ENCODE peak calls at places on chromosomes 16 and 17, in eight cellular contexts. G is AML-193; T is activated CD4-positive, alpha-beta T cell treated with anti-CD3 and anti-CD28 coated beads, Interleukin-2, amount 50 U/mL, for 4 hours; Y is cardiac fibroblast; D is WTC11; U is GM20000; E is anterior cingulate cortex; P is endodermal cell. X is an unnamed sample.

GRCh38 chr16:2835638-2836493 is 5.8 kb downstream of the ZG16B start:
- DNase-seq in G (no peak), T (no peak), Y (peak), D (no peak), U (no peak), E (no peak), P (peak), X (no peak)

GRCh38 chr17:34547453-34548063 is 31.8 kb upstream of the TMEM132E start:
- DNase-seq in G (no peak), T (no peak), Y (no peak), D (no peak), U (no peak), E (no peak), P (peak), X (no peak)

GRCh38 chr16:68376590-68376989 is 65.8 kb downstream of the PRMT7 start:
- DNase-seq in G (no peak), T (no peak), Y (no peak), D (no peak), U (no peak), E (no peak), P (no peak), X (no peak)

GRCh38 chr17:79977711-79978544 is 57.7 kb downstream of the TBC1D16 start:
- DNase-seq in G (no peak), T (no peak), Y (no peak), D (no peak), U (no peak), E (no peak), P (peak), X (no peak)

GRCh38 chr17:71084219-71084618 is 914.9 kb downstream of the KCNJ2 start:
- DNase-seq in G (peak), T (no peak), Y (peak), D (peak), U (no peak), E (no peak), P (peak), X (no peak)

GRCh38 chr16:11060364-11060763 is 116.0 kb downstream of the CLEC16A start:
- DNase-seq in G (no peak), T (no peak), Y (no peak), D (no peak), U (no peak), E (no peak), P (no peak), X (no peak)

GRCh38 chr16:86227041-86227440 is 283.3 kb upstream of the FOXF1 start:
- DNase-seq in G (no peak), T (no peak), Y (no peak), D (no peak), U (no peak), E (no peak), P (no peak), X (no peak)

GRCh38 chr17:65173951-65174683 is 36.9 kb downstream of the RGS9 start:
- DNase-seq in G (no peak), T (no peak), Y (no peak), D (no peak), U (no peak), E (no peak), P (no peak), X (no peak)

GRCh38 chr17:65850486-65850885 is 289.0 kb upstream of the AXIN2 start:
- DNase-seq in G (no peak), T (no peak), Y (peak), D (no peak), U (peak), E (no peak), P (no peak), X (no peak)

GRCh38 chr17:8155341-8156173 is 3.4 kb upstream of the PER1 start:
- DNase-seq in G (no peak), T (no peak), Y (peak), D (no peak), U (no peak), E (no peak), P (no peak), X (no peak)

GRCh38 chr17:38885728-38886642 is 16.1 kb downstream of the LASP1 start:
- DNase-seq in G (no peak), T (no peak), Y (peak), D (no peak), U (no peak), E (peak), P (peak), X (peak)

GRCh38 chr17:32007463-32008298 is 498 bp downstream of the LRRC37B start:
- DNase-seq in G (no peak), T (peak), Y (peak), D (peak), U (peak), E (peak), P (peak), X (no peak)

GRCh38 chr17:71329310-71330098 is 791.3 kb upstream of the SOX9 start:
- DNase-seq in G (no peak), T (no peak), Y (no peak), D (no peak), U (no peak), E (no peak), P (no peak), X (no peak)

GRCh38 chr17:45868276-45868675 is 23.6 kb downstream of the SPPL2C start:
- DNase-seq in G (peak), T (no peak), Y (peak), D (no peak), U (no peak), E (no peak), P (no peak), X (no peak)

GRCh38 chr17:33207231-33207630 is 85.9 kb downstream of the ASIC2 start:
- DNase-seq in G (no peak), T (no peak), Y (no peak), D (no peak), U (no peak), E (no peak), P (no peak), X (no peak)

GRCh38 chr17:44759096-44759915 is 518 bp downstream of the ADAM11 start:
- DNase-seq in G (no peak), T (no peak), Y (no peak), D (no peak), U (peak), E (no peak), P (peak), X (no peak)

GRCh38 chr17:38730526-38731379 is 612 bp downstream of the CISD3 start:
- DNase-seq in G (peak), T (no peak), Y (peak), D (peak), U (no peak), E (no peak), P (peak), X (no peak)

GRCh38 chr17:76241205-76241539 is 879 bp upstream of the RNF157 start:
- DNase-seq in G (no peak), T (no peak), Y (no peak), D (no peak), U (no peak), E (no peak), P (no peak), X (no peak)

GRCh38 chr16:64375386-64375980 is 746.4 kb downstream of the CDH11 start:
- DNase-seq in G (no peak), T (no peak), Y (no peak), D (no peak), U (no peak), E (no peak), P (no peak), X (no peak)

GRCh38 chr16:31138621-31139578 is 3.4 kb upstream of the PRSS8 start:
- DNase-seq in G (no peak), T (no peak), Y (peak), D (peak), U (no peak), E (no peak), P (peak), X (no peak)

GRCh38 chr16:49755291-49755611 is 100.7 kb downstream of the ZNF423 start:
- DNase-seq in G (no peak), T (no peak), Y (peak), D (no peak), U (no peak), E (no peak), P (no peak), X (no peak)

GRCh38 chr17:17841620-17842025 is 4.8 kb upstream of the SREBF1 start:
- DNase-seq in G (no peak), T (no peak), Y (no peak), D (no peak), U (no peak), E (no peak), P (peak), X (no peak)

GRCh38 chr16:10266809-10267208 is 84.6 kb upstream of the GRIN2A start:
- DNase-seq in G (no peak), T (no peak), Y (no peak), D (no peak), U (peak), E (no peak), P (no peak), X (no peak)

GRCh38 chr17:67221062-67221998 is 23.7 kb downstream of the HELZ start:
- DNase-seq in G (no peak), T (no peak), Y (peak), D (no peak), U (peak), E (no peak), P (peak), X (no peak)

GRCh38 chr16:47197536-47198179 is 53.9 kb upstream of the NETO2 start:
- DNase-seq in G (peak), T (no peak), Y (peak), D (no peak), U (no peak), E (no peak), P (no peak), X (no peak)

GRCh38 chr17:81921531-81921862 is 3.5 kb upstream of the SIRT7 start:
- DNase-seq in G (no peak), T (no peak), Y (no peak), D (no peak), U (no peak), E (no peak), P (no peak), X (no peak)

GRCh38 chr16:2042171-2042570 is 5.5 kb downstream of the NTHL1 start:
- DNase-seq in G (no peak), T (no peak), Y (no peak), D (no peak), U (no peak), E (no peak), P (no peak), X (no peak)

GRCh38 chr17:62693616-62694415 is 66.3 kb downstream of the MRC2 start:
- DNase-seq in G (no peak), T (no peak), Y (no peak), D (no peak), U (no peak), E (no peak), P (peak), X (no peak)

GRCh38 chr16:86073103-86073625 is 174.2 kb downstream of the IRF8 start:
- DNase-seq in G (no peak), T (no peak), Y (no peak), D (no peak), U (no peak), E (no peak), P (no peak), X (no peak)

GRCh38 chr17:42944211-42944610 is 20.0 kb downstream of the AARSD1 start:
- DNase-seq in G (no peak), T (no peak), Y (peak), D (no peak), U (no peak), E (no peak), P (no peak), X (no peak)

GRCh38 chr16:89584768-89585549 is 9.4 kb downstream of the CPNE7 start:
- DNase-seq in G (no peak), T (no peak), Y (no peak), D (no peak), U (no peak), E (no peak), P (no peak), X (peak)

GRCh38 chr16:53566568-53566967 is 63.6 kb upstream of the AKTIP start:
- DNase-seq in G (no peak), T (no peak), Y (no peak), D (no peak), U (no peak), E (no peak), P (no peak), X (no peak)

GRCh38 chr17:77106874-77107358 is 33.9 kb upstream of the SEC14L1 start:
- DNase-seq in G (no peak), T (no peak), Y (no peak), D (no peak), U (peak), E (no peak), P (peak), X (no peak)

GRCh38 chr16:12120331-12120981 is 143.9 kb downstream of the SNX29 start:
- DNase-seq in G (no peak), T (no peak), Y (peak), D (no peak), U (peak), E (no peak), P (no peak), X (no peak)

GRCh38 chr16:57993452-57993851 is 7.0 kb downstream of the ZNF319 start:
- DNase-seq in G (no peak), T (no peak), Y (no peak), D (no peak), U (no peak), E (no peak), P (no peak), X (no peak)

GRCh38 chr16:26995522-26995921 is 71.2 kb upstream of the C16orf82 start:
- DNase-seq in G (no peak), T (no peak), Y (no peak), D (no peak), U (no peak), E (no peak), P (peak), X (no peak)

GRCh38 chr17:2011421-2012371 is 13.4 kb downstream of the RTN4RL1 start:
- DNase-seq in G (no peak), T (no peak), Y (peak), D (no peak), U (no peak), E (no peak), P (peak), X (no peak)

GRCh38 chr16:22235839-22236745 is 30.0 kb downstream of the EEF2K start:
- DNase-seq in G (no peak), T (no peak), Y (peak), D (no peak), U (no peak), E (no peak), P (no peak), X (no peak)